ENCODE peak calls at places on chromosome 5, in five cellular contexts. Q, H, Y, V and X are unnamed samples.

GRCh38 chr5:116861097-116861496 is 286.5 kb upstream of the SEMA6A start:
- DNase-seq in Y (no peak), Q (no peak), H (no peak), V (no peak), X (no peak)

GRCh38 chr5:108521841-108522506 is 140.1 kb upstream of the FBXL17 start:
- DNase-seq in V (peak), H (peak), Q (peak), Y (peak), X (no peak)

GRCh38 chr5:69007726-69008368 is 86.0 kb upstream of the SLC30A5 start:
- DNase-seq in V (peak), Q (peak), H (peak), Y (peak), X (peak)

GRCh38 chr5:109936091-109936490 is 246.4 kb downstream of the MAN2A1 start:
- DNase-seq in Q (no peak), H (no peak), Y (no peak), V (no peak), X (peak)

GRCh38 chr5:178130576-178131445 is at the start of gene RMND5B:
- DNase-seq in H (peak), V (peak), Q (peak), Y (no peak), X (no peak)

GRCh38 chr5:88929385-88929784 is 46.4 kb upstream of the MEF2C start:
- DNase-seq in Q (no peak), Y (no peak), H (no peak), V (no peak), X (no peak)

GRCh38 chr5:172274951-172275753 is 8.4 kb downstream of the UBTD2 start:
- DNase-seq in V (peak), H (no peak), Y (peak), Q (no peak), X (peak)

GRCh38 chr5:66307647-66308257 is 163.7 kb downstream of the SREK1 start:
- DNase-seq in V (no peak), Q (peak), H (peak), Y (peak), X (no peak)

GRCh38 chr5:135255461-135256178 is 143.4 kb downstream of the MACROH2A1 start:
- DNase-seq in Y (no peak), H (no peak), V (no peak), Q (no peak), X (no peak)

GRCh38 chr5:172721455-172722308 is 49.3 kb downstream of the DUSP1 start:
- DNase-seq in V (no peak), Q (peak), Y (no peak), H (no peak), X (no peak)

GRCh38 chr5:135009736-135010501 is 24.1 kb downstream of the PITX1 start:
- DNase-seq in H (no peak), V (no peak), Y (no peak), Q (no peak), X (no peak)

GRCh38 chr5:56010431-56010830 is 15.7 kb upstream of the IL6ST start:
- DNase-seq in Q (no peak), V (no peak), Y (no peak), H (no peak), X (no peak)